ENCODE peak calls at places on chromosomes 16 and 17, in seven cellular contexts. One of them, this sample, is unnamed.

GRCh38 chr17:12667299-12667958 is 1.7 kb downstream of the MYOCD start:
- DNase-seq in fibroblast of lung: peak
- DNase-seq in AG04450: peak
- DNase-seq in Peyer's patch: no peak
- DNase-seq in mesendoderm: peak
- DNase-seq in CD4-positive, alpha-beta memory T cell: no peak
- DNase-seq in H9: peak
- DNase-seq in this sample: no peak

GRCh38 chr16:81457326-81458133 is 12.9 kb downstream of the CMIP start:
- DNase-seq in fibroblast of lung: peak
- DNase-seq in Peyer's patch: no peak
- DNase-seq in CD4-positive, alpha-beta memory T cell: no peak
- DNase-seq in mesendoderm: peak
- DNase-seq in AG04450: peak
- DNase-seq in H9: no peak
- DNase-seq in this sample: no peak

GRCh38 chr17:4301066-4301465 is 37.3 kb upstream of the ANKFY1 start:
- DNase-seq in AG04450: no peak
- DNase-seq in H9: no peak
- DNase-seq in fibroblast of lung: no peak
- DNase-seq in CD4-positive, alpha-beta memory T cell: no peak
- DNase-seq in Peyer's patch: no peak
- DNase-seq in mesendoderm: no peak
- DNase-seq in this sample: no peak

GRCh38 chr16:80356365-80356764 is 184.4 kb upstream of the DYNLRB2 start:
- DNase-seq in CD4-positive, alpha-beta memory T cell: no peak
- DNase-seq in fibroblast of lung: no peak
- DNase-seq in AG04450: no peak
- DNase-seq in mesendoderm: no peak
- DNase-seq in Peyer's patch: no peak
- DNase-seq in H9: no peak
- DNase-seq in this sample: no peak

GRCh38 chr17:42065201-42065600 is 14.8 kb upstream of the C17orf113 start:
- DNase-seq in CD4-positive, alpha-beta memory T cell: no peak
- DNase-seq in H9: no peak
- DNase-seq in Peyer's patch: no peak
- DNase-seq in mesendoderm: no peak
- DNase-seq in AG04450: no peak
- DNase-seq in fibroblast of lung: no peak
- DNase-seq in this sample: no peak

GRCh38 chr16:27444015-27444414 is 42.0 kb downstream of the IL21R start:
- DNase-seq in CD4-positive, alpha-beta memory T cell: no peak
- DNase-seq in fibroblast of lung: peak
- DNase-seq in mesendoderm: no peak
- DNase-seq in Peyer's patch: no peak
- DNase-seq in H9: no peak
- DNase-seq in AG04450: no peak
- DNase-seq in this sample: peak

GRCh38 chr17:43927101-43927935 is 15.0 kb downstream of the PPY start:
- DNase-seq in H9: no peak
- DNase-seq in Peyer's patch: no peak
- DNase-seq in CD4-positive, alpha-beta memory T cell: peak
- DNase-seq in AG04450: no peak
- DNase-seq in mesendoderm: no peak
- DNase-seq in fibroblast of lung: no peak
- DNase-seq in this sample: no peak

GRCh38 chr17:67076290-67076689 is 31.9 kb downstream of the CACNG1 start:
- DNase-seq in Peyer's patch: no peak
- DNase-seq in fibroblast of lung: no peak
- DNase-seq in mesendoderm: peak
- DNase-seq in CD4-positive, alpha-beta memory T cell: no peak
- DNase-seq in H9: no peak
- DNase-seq in AG04450: no peak
- DNase-seq in this sample: no peak

GRCh38 chr17:42101513-42102292 is 3.4 kb upstream of the ZNF385C start:
- DNase-seq in Peyer's patch: peak
- DNase-seq in mesendoderm: peak
- DNase-seq in AG04450: peak
- DNase-seq in fibroblast of lung: peak
- DNase-seq in CD4-positive, alpha-beta memory T cell: no peak
- DNase-seq in H9: peak
- DNase-seq in this sample: no peak

GRCh38 chr17:48311324-48311723 is 118.7 kb downstream of the SKAP1 start:
- DNase-seq in Peyer's patch: no peak
- DNase-seq in mesendoderm: no peak
- DNase-seq in CD4-positive, alpha-beta memory T cell: no peak
- DNase-seq in AG04450: no peak
- DNase-seq in fibroblast of lung: no peak
- DNase-seq in H9: no peak
- DNase-seq in this sample: no peak

GRCh38 chr16:29971304-29971703 is 2.4 kb upstream of the TAOK2 start:
- DNase-seq in fibroblast of lung: no peak
- DNase-seq in mesendoderm: no peak
- DNase-seq in Peyer's patch: no peak
- DNase-seq in H9: no peak
- DNase-seq in AG04450: no peak
- DNase-seq in CD4-positive, alpha-beta memory T cell: no peak
- DNase-seq in this sample: no peak

GRCh38 chr17:73282629-73283028 is 20.9 kb upstream of the CPSF4L start:
- DNase-seq in fibroblast of lung: no peak
- DNase-seq in Peyer's patch: no peak
- DNase-seq in H9: no peak
- DNase-seq in CD4-positive, alpha-beta memory T cell: no peak
- DNase-seq in AG04450: no peak
- DNase-seq in mesendoderm: no peak
- DNase-seq in this sample: no peak

GRCh38 chr17:52147431-52147830 is 11.1 kb downstream of the CA10 start:
- DNase-seq in mesendoderm: no peak
- DNase-seq in H9: no peak
- DNase-seq in AG04450: no peak
- DNase-seq in Peyer's patch: no peak
- DNase-seq in fibroblast of lung: no peak
- DNase-seq in CD4-positive, alpha-beta memory T cell: no peak
- DNase-seq in this sample: peak

GRCh38 chr17:4968916-4969550 is 1.4 kb upstream of the SPAG7 start:
- DNase-seq in H9: no peak
- DNase-seq in CD4-positive, alpha-beta memory T cell: peak
- DNase-seq in mesendoderm: peak
- DNase-seq in Peyer's patch: no peak
- DNase-seq in AG04450: peak
- DNase-seq in fibroblast of lung: peak
- DNase-seq in this sample: peak

GRCh38 chr17:28725166-28725659 is 820 bp downstream of the TLCD1 start:
- DNase-seq in H9: peak
- DNase-seq in fibroblast of lung: peak
- DNase-seq in mesendoderm: peak
- DNase-seq in CD4-positive, alpha-beta memory T cell: no peak
- DNase-seq in Peyer's patch: no peak
- DNase-seq in AG04450: no peak
- DNase-seq in this sample: no peak

GRCh38 chr17:16886655-16887322 is 85.1 kb downstream of the TNFRSF13B start:
- DNase-seq in H9: no peak
- DNase-seq in AG04450: no peak
- DNase-seq in mesendoderm: no peak
- DNase-seq in CD4-positive, alpha-beta memory T cell: no peak
- DNase-seq in fibroblast of lung: no peak
- DNase-seq in Peyer's patch: no peak
- DNase-seq in this sample: no peak

GRCh38 chr16:14041164-14041563 is 30.0 kb upstream of the MRTFB start:
- DNase-seq in fibroblast of lung: no peak
- DNase-seq in H9: no peak
- DNase-seq in mesendoderm: no peak
- DNase-seq in AG04450: no peak
- DNase-seq in Peyer's patch: no peak
- DNase-seq in CD4-positive, alpha-beta memory T cell: no peak
- DNase-seq in this sample: no peak

GRCh38 chr17:57114085-57114673 is 29.1 kb downstream of the AKAP1 start:
- DNase-seq in mesendoderm: peak
- DNase-seq in fibroblast of lung: peak
- DNase-seq in H9: peak
- DNase-seq in AG04450: no peak
- DNase-seq in Peyer's patch: peak
- DNase-seq in CD4-positive, alpha-beta memory T cell: peak
- DNase-seq in this sample: no peak

GRCh38 chr17:31224366-31224765 is 72.7 kb downstream of the OMG start:
- DNase-seq in Peyer's patch: no peak
- DNase-seq in mesendoderm: no peak
- DNase-seq in H9: no peak
- DNase-seq in CD4-positive, alpha-beta memory T cell: no peak
- DNase-seq in AG04450: no peak
- DNase-seq in fibroblast of lung: no peak
- DNase-seq in this sample: no peak

DNA sequence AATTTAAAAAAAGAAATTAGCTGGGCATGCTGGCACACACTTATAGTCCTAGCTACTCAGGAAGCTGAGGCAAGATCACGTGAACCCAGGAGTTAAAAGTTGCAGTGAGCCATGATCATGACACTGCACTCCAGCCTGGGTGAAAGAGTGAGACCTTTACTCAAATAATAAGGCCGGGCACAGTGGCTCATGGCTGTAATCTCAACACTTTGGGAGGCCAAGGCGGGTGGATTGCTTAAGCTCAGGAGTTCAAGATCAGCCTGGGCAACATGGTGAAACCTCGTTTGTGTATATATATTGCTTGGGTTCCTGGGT is 11.5 kb upstream of the RIPOR1 start:
- DNase-seq in H9: no peak
- DNase-seq in fibroblast of lung: no peak
- DNase-seq in mesendoderm: no peak
- DNase-seq in Peyer's patch: peak
- DNase-seq in CD4-positive, alpha-beta memory T cell: no peak
- DNase-seq in AG04450: no peak
- DNase-seq in this sample: no peak
- H3K27ac ChIP-seq in H9: no peak
- H3K27ac ChIP-seq in fibroblast of lung: no peak
- H3K27ac ChIP-seq in mesendoderm: no peak
- H3K27ac ChIP-seq in Peyer's patch: no peak
- H3K27ac ChIP-seq in CD4-positive, alpha-beta memory T cell: no peak
- H3K27ac ChIP-seq in AG04450: peak
- H3K27ac ChIP-seq in this sample: no peak

GRCh38 chr17:72123496-72123963 is 2.7 kb downstream of the SOX9 start:
- DNase-seq in fibroblast of lung: no peak
- DNase-seq in AG04450: no peak
- DNase-seq in Peyer's patch: no peak
- DNase-seq in CD4-positive, alpha-beta memory T cell: no peak
- DNase-seq in H9: no peak
- DNase-seq in mesendoderm: no peak
- DNase-seq in this sample: no peak
- H3K27ac ChIP-seq in fibroblast of lung: no peak
- H3K27ac ChIP-seq in AG04450: no peak
- H3K27ac ChIP-seq in Peyer's patch: peak
- H3K27ac ChIP-seq in CD4-positive, alpha-beta memory T cell: no peak
- H3K27ac ChIP-seq in H9: no peak
- H3K27ac ChIP-seq in mesendoderm: no peak
- H3K27ac ChIP-seq in this sample: peak

GRCh38 chr17:50277357-50277754 is 3.1 kb downstream of the TMEM92 start:
- DNase-seq in mesendoderm: no peak
- DNase-seq in H9: peak
- DNase-seq in Peyer's patch: no peak
- DNase-seq in CD4-positive, alpha-beta memory T cell: no peak
- DNase-seq in AG04450: no peak
- DNase-seq in fibroblast of lung: no peak
- DNase-seq in this sample: no peak
- H3K27ac ChIP-seq in mesendoderm: no peak
- H3K27ac ChIP-seq in H9: no peak
- H3K27ac ChIP-seq in Peyer's patch: no peak
- H3K27ac ChIP-seq in CD4-positive, alpha-beta memory T cell: no peak
- H3K27ac ChIP-seq in AG04450: no peak
- H3K27ac ChIP-seq in fibroblast of lung: no peak
- H3K27ac ChIP-seq in this sample: no peak

GRCh38 chr17:38733315-38734234 is 3.4 kb downstream of the CISD3 start:
- DNase-seq in H9: peak
- DNase-seq in Peyer's patch: peak
- DNase-seq in fibroblast of lung: no peak
- DNase-seq in AG04450: no peak
- DNase-seq in mesendoderm: peak
- DNase-seq in CD4-positive, alpha-beta memory T cell: no peak
- DNase-seq in this sample: no peak

GRCh38 chr17:38731526-38732294 is 1.6 kb downstream of the CISD3 start:
- DNase-seq in AG04450: no peak
- DNase-seq in mesendoderm: no peak
- DNase-seq in CD4-positive, alpha-beta memory T cell: no peak
- DNase-seq in H9: no peak
- DNase-seq in fibroblast of lung: no peak
- DNase-seq in Peyer's patch: no peak
- DNase-seq in this sample: no peak

GRCh38 chr17:38730526-38731379 is 612 bp downstream of the CISD3 start:
- DNase-seq in fibroblast of lung: peak
- DNase-seq in H9: peak
- DNase-seq in AG04450: no peak
- DNase-seq in CD4-positive, alpha-beta memory T cell: peak
- DNase-seq in mesendoderm: peak
- DNase-seq in Peyer's patch: peak
- DNase-seq in this sample: no peak

GRCh38 chr17:38734235-38734633 is 4.1 kb downstream of the CISD3 start:
- DNase-seq in CD4-positive, alpha-beta memory T cell: no peak
- DNase-seq in Peyer's patch: no peak
- DNase-seq in mesendoderm: no peak
- DNase-seq in H9: no peak
- DNase-seq in AG04450: no peak
- DNase-seq in fibroblast of lung: no peak
- DNase-seq in this sample: no peak

DNA sequence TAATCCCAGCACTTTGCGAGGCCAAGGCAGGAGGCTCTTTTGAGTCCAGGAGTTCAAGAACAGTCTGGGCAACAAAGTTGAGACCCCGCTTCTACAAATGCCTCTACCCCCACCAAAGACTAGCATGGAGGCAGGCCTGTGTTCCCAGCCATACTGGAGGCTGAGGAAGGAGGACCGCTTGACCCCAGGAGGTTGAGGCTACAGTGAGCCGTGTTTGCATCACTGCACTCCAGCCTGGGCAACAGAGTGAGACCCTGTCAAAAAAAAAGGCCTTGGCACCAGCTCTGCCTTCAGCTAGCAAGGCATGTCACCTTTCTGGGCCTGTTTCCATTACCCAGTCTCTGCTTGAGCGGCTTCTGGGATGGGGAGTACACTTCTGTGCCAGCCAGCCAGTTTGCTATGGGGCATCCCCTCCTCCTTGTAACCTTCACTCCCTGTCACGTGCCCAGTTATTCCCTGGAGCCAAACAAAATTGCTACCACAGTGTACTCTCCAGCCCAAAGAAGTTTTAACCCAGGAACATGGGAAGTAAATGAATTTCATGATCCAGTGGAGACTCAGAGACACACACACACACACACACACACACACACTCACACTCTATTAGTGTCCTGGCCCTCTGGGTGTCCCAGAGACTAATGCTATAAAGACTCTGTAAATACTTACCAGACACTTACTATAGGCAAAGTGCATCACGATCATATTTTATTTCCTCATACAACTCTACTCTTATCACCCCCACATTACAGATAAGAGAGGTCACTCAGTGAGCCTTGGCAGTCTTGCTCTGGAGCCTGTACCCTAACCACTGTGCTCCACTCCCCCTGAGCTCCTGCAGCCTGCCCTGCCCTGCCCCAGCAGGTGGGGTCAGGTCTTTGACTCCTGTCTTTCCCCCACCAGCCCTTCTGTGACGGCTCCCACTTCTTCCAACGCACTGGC is 2.5 kb downstream of the CISD3 start:
- DNase-seq in AG04450: no peak
- DNase-seq in mesendoderm: no peak
- DNase-seq in fibroblast of lung: no peak
- DNase-seq in CD4-positive, alpha-beta memory T cell: no peak
- DNase-seq in Peyer's patch: no peak
- DNase-seq in H9: no peak
- DNase-seq in this sample: no peak
- H3K27ac ChIP-seq in AG04450: no peak
- H3K27ac ChIP-seq in mesendoderm: no peak
- H3K27ac ChIP-seq in fibroblast of lung: no peak
- H3K27ac ChIP-seq in CD4-positive, alpha-beta memory T cell: peak
- H3K27ac ChIP-seq in Peyer's patch: peak
- H3K27ac ChIP-seq in H9: no peak
- H3K27ac ChIP-seq in this sample: no peak

This sample was measured in epithelial cell of prostate.